ENCODE peak calls at places on chromosomes 12 and 14, in ten cellular contexts. D, P, Y, V, L, R, O, C, J and M are unnamed samples.

GRCh38 chr14:67853748-67854147 is 34.2 kb downstream of the RAD51B start:
- DNase-seq in C (no peak), R (no peak), D (no peak), O (no peak), V (no peak), P (no peak), L (no peak), J (no peak), Y (no peak), M (no peak)

GRCh38 chr14:62983821-62984220 is 61.4 kb downstream of the KCNH5 start:
- DNase-seq in J (no peak), Y (no peak), R (no peak), O (no peak), C (no peak), L (no peak), P (no peak), V (no peak), D (no peak), M (no peak)

GRCh38 chr14:101733211-101733610 is 28.3 kb upstream of the PPP2R5C start:
- DNase-seq in R (peak), Y (no peak), V (no peak), C (no peak), J (no peak), D (no peak), P (peak), L (no peak), O (no peak), M (no peak)

GRCh38 chr14:104519721-104520120 is 59.8 kb upstream of the C14orf180 start:
- DNase-seq in L (no peak), Y (no peak), R (no peak), J (no peak), P (no peak), D (no peak), C (no peak), V (no peak), O (no peak), M (no peak)

GRCh38 chr14:104253223-104253822 is 114.9 kb downstream of the KIF26A start:
- DNase-seq in R (no peak), C (no peak), J (no peak), D (no peak), Y (no peak), V (peak), O (no peak), L (no peak), P (no peak), M (no peak)

GRCh38 chr12:27396416-27396815 is 50.1 kb upstream of the SMCO2 start:
- DNase-seq in L (no peak), V (no peak), D (no peak), C (no peak), R (peak), Y (no peak), J (no peak), P (no peak), O (no peak), M (no peak)

GRCh38 chr12:99024191-99024590 is 379.1 kb downstream of the APAF1 start:
- DNase-seq in D (no peak), V (no peak), R (no peak), L (no peak), P (no peak), C (no peak), Y (no peak), J (no peak), O (no peak), M (no peak)

GRCh38 chr12:19338405-19338804 is 100.9 kb upstream of the AEBP2 start:
- DNase-seq in O (peak), P (peak), D (no peak), C (no peak), V (no peak), L (peak), Y (no peak), R (no peak), J (no peak), M (no peak)

GRCh38 chr14:22691171-22691570 is 47.0 kb upstream of the OR6J1 start:
- DNase-seq in D (no peak), P (peak), Y (no peak), L (no peak), R (no peak), C (no peak), J (no peak), O (no peak), V (no peak), M (no peak)

GRCh38 chr14:76715102-76715926 is 46.0 kb upstream of the VASH1 start:
- DNase-seq in C (no peak), P (no peak), R (no peak), Y (no peak), L (peak), V (no peak), J (no peak), D (peak), O (no peak), M (no peak)

GRCh38 chr14:61558271-61558670 is 137.0 kb upstream of the HIF1A start:
- DNase-seq in Y (no peak), R (no peak), O (no peak), C (no peak), P (no peak), D (no peak), V (no peak), L (no peak), J (no peak), M (no peak)

GRCh38 chr12:76272292-76272691 is 75.9 kb downstream of the BBS10 start:
- DNase-seq in O (peak), L (no peak), Y (no peak), J (no peak), V (no peak), D (no peak), C (no peak), R (no peak), P (no peak), M (no peak)

GRCh38 chr12:100539209-100539608 is 34.3 kb upstream of the GAS2L3 start:
- DNase-seq in O (no peak), L (no peak), P (peak), R (peak), D (no peak), Y (no peak), J (no peak), V (peak), C (no peak), M (no peak)

GRCh38 chr12:131827961-131828534 is at the start of gene MMP17:
- DNase-seq in R (peak), C (peak), Y (no peak), O (no peak), J (no peak), V (no peak), L (no peak), P (peak), D (no peak), M (peak)

GRCh38 chr12:91628656-91629055 is 446.0 kb upstream of the DCN start:
- DNase-seq in D (no peak), C (no peak), O (no peak), L (no peak), J (no peak), Y (no peak), P (no peak), R (no peak), V (no peak), M (no peak)

GRCh38 chr14:69460093-69460701 is 24.3 kb upstream of the PLEKHD1 start:
- DNase-seq in D (peak), L (peak), V (peak), C (no peak), J (peak), Y (peak), R (peak), O (peak), P (peak), M (peak)

GRCh38 chr14:91511014-91511466 is 930 bp upstream of the PPP4R3A start:
- DNase-seq in P (peak), O (peak), J (no peak), Y (no peak), D (no peak), V (no peak), L (no peak), C (no peak), R (peak), M (no peak)

GRCh38 chr14:81534510-81535074 is 939 bp upstream of the SEL1L start:
- DNase-seq in C (no peak), R (no peak), J (no peak), P (no peak), Y (no peak), O (peak), D (no peak), V (no peak), L (no peak), M (no peak)

GRCh38 chr14:81535399-81536124 is 1.9 kb upstream of the SEL1L start:
- DNase-seq in Y (no peak), J (no peak), R (no peak), C (no peak), O (no peak), V (no peak), L (no peak), D (no peak), P (no peak), M (no peak)

GRCh38 chr14:81533212-81533535 is 479 bp downstream of the SEL1L start:
- DNase-seq in O (no peak), P (no peak), D (no peak), Y (no peak), R (no peak), V (no peak), L (no peak), J (no peak), C (no peak), M (no peak)

GRCh38 chr14:81536125-81536771 is 2.6 kb upstream of the SEL1L start:
- DNase-seq in V (no peak), C (no peak), L (no peak), O (no peak), J (no peak), P (no peak), D (no peak), Y (no peak), R (no peak), M (no peak)

DNA sequence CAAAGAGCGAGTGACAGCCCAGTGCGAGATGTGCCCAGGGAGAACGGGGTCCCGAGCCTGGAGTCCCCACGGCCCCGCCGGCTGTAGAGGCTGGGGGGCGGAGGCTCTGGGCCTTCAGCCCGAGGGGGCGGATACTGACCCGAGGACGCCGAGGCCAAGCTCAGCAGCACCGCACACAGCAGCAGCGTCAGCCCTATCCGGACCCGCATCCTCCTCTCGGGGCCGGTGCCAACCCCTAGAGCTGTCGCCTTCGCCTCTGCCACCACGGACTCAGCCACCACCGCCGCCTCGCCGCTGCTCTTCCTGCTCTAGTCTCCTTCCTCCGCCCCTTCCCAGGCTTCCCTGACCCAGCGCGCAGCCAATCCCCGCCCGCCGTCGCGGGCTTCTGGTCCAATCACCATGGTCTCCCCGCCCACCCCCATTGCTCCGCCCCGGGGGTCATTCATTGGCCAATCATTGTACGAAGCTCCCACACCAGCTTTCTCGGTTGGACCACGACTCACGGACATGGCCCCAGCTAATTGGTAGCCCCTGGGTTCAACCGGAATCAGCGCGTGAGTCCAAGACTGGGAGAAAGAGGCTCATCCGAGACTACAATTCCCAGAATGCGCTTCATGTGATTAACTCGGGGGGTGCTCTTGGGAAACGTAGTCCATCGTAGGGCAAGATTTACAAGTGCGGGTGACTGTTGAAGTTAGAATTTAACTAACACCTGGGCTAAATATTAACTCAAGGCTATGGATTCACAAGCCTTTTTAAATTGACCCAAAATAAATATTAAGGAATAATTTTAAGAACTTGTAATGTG is at the start of gene SEL1L:
- DNase-seq in R (peak), Y (peak), L (peak), C (peak), V (peak), O (peak), P (peak), J (peak), D (peak), M (peak)
- TF ChIP-seq POLR2A in R (peak), Y (peak), L (peak), C (peak), V (peak), O (peak), P (peak), J (peak), D (no peak), M (peak)

DNA sequence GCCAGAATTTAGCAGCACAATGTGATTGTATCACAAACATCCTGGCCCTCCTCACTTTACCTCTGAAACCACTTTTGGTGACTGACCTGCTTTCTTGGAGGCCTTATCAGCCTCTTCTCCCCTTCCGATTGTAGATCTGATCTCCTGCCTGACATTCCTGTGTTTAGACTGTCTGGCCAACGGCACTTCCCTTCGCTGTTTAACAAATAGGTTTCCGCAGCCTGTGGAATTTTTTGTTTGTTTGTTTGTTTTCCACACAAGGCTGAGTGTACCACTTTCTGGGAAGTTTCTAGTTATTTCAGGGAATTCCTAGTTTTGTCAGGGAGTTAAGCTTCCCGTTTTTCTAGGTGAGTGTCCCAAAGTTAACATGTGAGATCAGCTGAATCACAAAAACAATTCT is 65.9 kb upstream of the CDKN3 start:
- DNase-seq in Y (no peak), C (no peak), J (no peak), P (no peak), L (no peak), V (no peak), D (no peak), O (no peak), R (no peak), M (no peak)
- TF ChIP-seq POLR2A in Y (no peak), C (no peak), J (no peak), P (no peak), L (no peak), V (no peak), D (no peak), O (no peak), R (no peak), M (no peak)

GRCh38 chr14:105660816-105661531 is 134.6 kb downstream of the TMEM121 start:
- DNase-seq in C (no peak), R (no peak), J (no peak), O (no peak), D (no peak), Y (no peak), P (no peak), V (no peak), L (no peak), M (no peak)

GRCh38 chr14:105664691-105665090 is 138.3 kb downstream of the TMEM121 start:
- DNase-seq in L (no peak), O (no peak), P (no peak), Y (no peak), D (no peak), V (no peak), R (no peak), C (no peak), J (no peak), M (no peak)

GRCh38 chr14:105665247-105665950 is 139.0 kb downstream of the TMEM121 start:
- DNase-seq in O (no peak), D (no peak), C (no peak), Y (no peak), V (no peak), J (no peak), R (no peak), P (no peak), L (no peak), M (no peak)

GRCh38 chr14:105665951-105666277 is 139.5 kb downstream of the TMEM121 start:
- DNase-seq in L (no peak), V (no peak), C (no peak), O (no peak), P (no peak), Y (no peak), J (no peak), D (no peak), R (no peak), M (no peak)

DNA sequence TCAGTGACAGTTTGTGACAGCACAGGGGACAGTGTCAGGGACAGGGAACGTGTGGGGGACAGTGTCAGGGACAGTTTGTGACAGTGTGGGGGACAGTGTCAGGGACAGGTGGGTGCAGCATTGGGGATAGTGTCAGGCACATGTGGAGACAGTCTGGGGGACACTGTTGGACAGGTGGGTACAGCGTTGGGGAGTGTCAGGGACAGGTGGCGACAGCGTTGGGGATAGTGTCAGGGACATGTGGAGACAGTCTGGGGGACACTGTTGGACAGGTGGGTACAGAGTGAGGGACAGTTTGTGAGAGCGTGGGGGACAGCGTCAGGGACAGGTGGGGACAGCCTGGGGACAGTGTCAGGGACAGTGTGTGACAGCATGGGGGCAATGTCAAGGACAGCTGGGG is 140.0 kb downstream of the TMEM121 start:
- DNase-seq in C (no peak), R (no peak), L (no peak), P (no peak), O (no peak), Y (no peak), J (no peak), V (no peak), D (no peak), M (no peak)
- TF ChIP-seq POLR2A in C (no peak), R (no peak), L (no peak), P (no peak), O (no peak), Y (no peak), J (no peak), V (no peak), D (no peak), M (no peak)

GRCh38 chr12:93706387-93706786 is 29.2 kb downstream of the CRADD start:
- DNase-seq in P (no peak), V (no peak), Y (no peak), C (no peak), R (no peak), D (no peak), J (no peak), L (no peak), O (no peak), M (no peak)
- TF ChIP-seq POLR2A in P (no peak), V (no peak), Y (no peak), C (no peak), R (no peak), D (no peak), J (no peak), L (no peak), O (no peak), M (no peak)

GRCh38 chr14:21205026-21205677 is 49.3 kb upstream of the OR5AU1 start:
- DNase-seq in P (no peak), V (no peak), R (no peak), Y (no peak), J (no peak), C (no peak), O (no peak), D (no peak), L (no peak), M (no peak)

GRCh38 chr14:21206753-21207684 is 51.2 kb upstream of the OR5AU1 start:
- DNase-seq in D (no peak), V (no peak), Y (no peak), J (no peak), C (no peak), R (no peak), P (no peak), O (no peak), L (no peak), M (no peak)

GRCh38 chr14:21203470-21204166 is 47.8 kb upstream of the OR5AU1 start:
- DNase-seq in J (no peak), D (no peak), R (no peak), Y (no peak), P (no peak), V (no peak), O (peak), L (no peak), C (no peak), M (no peak)

GRCh38 chr14:21204167-21205025 is 48.5 kb upstream of the OR5AU1 start:
- DNase-seq in J (no peak), O (no peak), L (no peak), C (no peak), Y (no peak), R (no peak), V (no peak), P (no peak), D (no peak), M (no peak)

GRCh38 chr14:21205678-21206581 is 50.1 kb upstream of the OR5AU1 start:
- DNase-seq in R (no peak), J (no peak), D (no peak), V (no peak), L (no peak), Y (no peak), P (no peak), O (no peak), C (no peak), M (no peak)
- TF ChIP-seq POLR2A in R (no peak), J (no peak), D (no peak), V (no peak), L (no peak), Y (no peak), P (no peak), O (peak), C (peak), M (no peak)

GRCh38 chr14:72894623-72895378 is 900 bp upstream of the DPF3 start:
- DNase-seq in Y (no peak), P (no peak), R (no peak), C (no peak), D (no peak), L (peak), J (peak), O (no peak), V (no peak), M (no peak)
- TF ChIP-seq POLR2A in Y (no peak), P (no peak), R (no peak), C (no peak), D (no peak), L (no peak), J (no peak), O (no peak), V (no peak), M (no peak)

GRCh38 chr12:121240484-121241202 is 30.7 kb downstream of the P2RX4 start:
- DNase-seq in O (no peak), Y (peak), J (peak), L (peak), R (peak), P (no peak), C (no peak), D (peak), V (peak), M (no peak)
- TF ChIP-seq POLR2A in O (no peak), Y (peak), J (no peak), L (no peak), R (no peak), P (no peak), C (no peak), D (no peak), V (no peak), M (no peak)

DNA sequence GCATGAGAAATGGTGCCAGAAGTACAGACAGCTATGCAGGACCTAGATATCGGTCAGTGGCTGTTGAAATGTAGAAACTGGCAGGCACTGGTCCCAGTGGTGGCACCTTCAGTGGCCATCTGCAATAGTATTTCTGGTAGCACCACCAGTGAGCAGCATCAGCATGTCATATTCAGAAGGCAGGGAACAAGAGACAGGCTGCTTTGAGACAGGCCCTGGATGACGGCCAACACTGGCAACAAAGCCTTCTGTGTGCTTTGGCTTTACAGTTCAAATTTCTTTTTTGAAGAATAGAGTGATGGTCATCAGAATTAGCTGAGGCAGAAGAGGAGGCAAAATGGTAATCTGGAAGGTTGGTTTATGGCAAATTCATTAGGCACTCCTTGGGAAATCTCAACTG is 273.4 kb upstream of the SLC16A7 start:
- DNase-seq in C (no peak), V (no peak), J (no peak), O (no peak), L (no peak), P (no peak), D (no peak), R (no peak), Y (no peak), M (no peak)
- TF ChIP-seq POLR2A in C (no peak), V (no peak), J (no peak), O (no peak), L (no peak), P (no peak), D (no peak), R (no peak), Y (no peak), M (no peak)

DNA sequence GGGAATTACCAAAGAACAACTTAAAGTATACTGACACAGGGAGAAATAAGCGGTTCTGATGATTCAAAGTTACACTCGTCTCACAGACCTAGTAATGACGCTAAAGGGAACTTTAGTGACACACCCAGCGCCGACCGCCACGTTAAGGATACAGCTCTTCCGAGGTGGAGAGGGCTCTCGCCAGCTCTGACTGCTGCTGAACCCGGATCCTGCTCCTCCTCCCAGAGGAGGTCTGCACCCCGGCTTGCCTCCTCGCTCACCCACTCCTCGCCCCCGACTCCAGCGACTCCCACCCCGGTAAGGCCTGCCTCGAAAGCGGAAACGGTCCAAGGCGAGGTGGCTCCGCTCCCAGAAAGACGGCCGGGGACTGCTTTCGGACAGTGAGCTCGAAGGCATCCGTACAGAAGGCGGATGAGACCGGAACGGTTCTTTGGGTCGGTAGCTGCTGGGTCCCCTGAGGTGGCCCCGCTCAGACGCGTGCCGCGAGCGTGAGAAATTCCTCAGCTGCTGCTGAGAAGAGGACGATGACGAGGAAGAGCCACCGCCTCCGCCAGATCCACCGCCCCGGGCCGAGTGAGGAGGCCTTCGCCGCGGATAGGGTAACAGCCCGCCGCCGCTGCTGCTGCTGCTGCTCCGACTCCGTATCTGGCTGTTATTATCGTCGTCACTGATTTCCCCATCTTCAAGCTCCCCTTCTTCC is 637 bp downstream of the ZFC3H1 start:
- DNase-seq in J (peak), O (peak), P (peak), C (peak), V (peak), D (peak), R (peak), Y (peak), L (peak), M (peak)
- TF ChIP-seq POLR2A in J (peak), O (no peak), P (peak), C (peak), V (no peak), D (no peak), R (no peak), Y (no peak), L (peak), M (no peak)